ENCODE peak calls at places on chromosome X, in five cellular contexts. D is brain microvascular endothelial cell, B is hepatocyte, Z is pancreas, T is prostate gland. U is an unnamed sample.

GRCh38 chrX:107119281-107119680 is 659 bp upstream of the RBM41 start:
- DNase-seq in D (no peak), B (no peak), Z (no peak), T (no peak), U (no peak)

GRCh38 chrX:499870-500364 is 113.2 kb upstream of the PPP2R3B start:
- DNase-seq in D (no peak), B (no peak), Z (no peak), T (no peak), U (no peak)

GRCh38 chrX:14712096-14712495 is 160.8 kb downstream of the FANCB start:
- DNase-seq in D (no peak), B (no peak), Z (no peak), T (no peak), U (no peak)

GRCh38 chrX:134599173-134599914 is 58.9 kb downstream of the PLAC1 start:
- DNase-seq in D (no peak), B (no peak), Z (no peak), T (no peak), U (no peak)

GRCh38 chrX:123833387-123833786 is 26.5 kb upstream of the XIAP start:
- DNase-seq in D (peak; percentile 30), B (peak; percentile 69), Z (peak; percentile 34), T (peak; percentile 45), U (no peak)

GRCh38 chrX:19760345-19760744 is 127.1 kb downstream of the SH3KBP1 start:
- DNase-seq in D (no peak), B (no peak), Z (no peak), T (no peak), U (no peak)

GRCh38 chrX:151796576-151796975 is 62.0 kb downstream of the CNGA2 start:
- DNase-seq in D (no peak), B (no peak), Z (no peak), T (no peak), U (no peak)

GRCh38 chrX:68945603-68946228 is 116.9 kb downstream of the EFNB1 start:
- DNase-seq in D (peak; percentile 47), B (no peak), Z (no peak), T (no peak), U (no peak)

GRCh38 chrX:78838709-78839108 is 91.2 kb downstream of the LPAR4 start:
- DNase-seq in D (no peak), B (no peak), Z (no peak), T (no peak), U (no peak)

GRCh38 chrX:50988649-50989048 is 78.1 kb downstream of the BMP15 start:
- DNase-seq in D (peak; percentile 49), B (peak; percentile 38), Z (no peak), T (peak; percentile 4), U (no peak)

GRCh38 chrX:642436-643210 is 12.0 kb downstream of the SHOX start:
- DNase-seq in D (no peak), B (no peak), Z (no peak), T (no peak), U (peak; percentile 14)

GRCh38 chrX:151902813-151903591 is 9.7 kb upstream of the MAGEA4 start:
- DNase-seq in D (peak; percentile 85), B (peak; percentile 71), Z (no peak), T (peak; percentile 4), U (no peak)

GRCh38 chrX:105191878-105192277 is 28.6 kb downstream of the TEX13A start:
- DNase-seq in D (peak; percentile 3), B (peak; percentile 37), Z (no peak), T (no peak), U (no peak)

GRCh38 chrX:92260102-92260501 is 480.9 kb downstream of the PCDH11X start:
- DNase-seq in D (no peak), B (no peak), Z (no peak), T (no peak), U (no peak)

GRCh38 chrX:16807976-16808542 is 21.8 kb downstream of the TXLNG start:
- DNase-seq in D (peak; percentile 15), B (peak; percentile 70), Z (no peak), T (no peak), U (no peak)

GRCh38 chrX:106698693-106699092 is 27.8 kb upstream of the RNF128 start:
- DNase-seq in D (peak; percentile 41), B (no peak), Z (no peak), T (no peak), U (no peak)

GRCh38 chrX:65690057-65690855 is 22.8 kb downstream of the MSN start:
- DNase-seq in D (peak; percentile 63), B (no peak), Z (no peak), T (no peak), U (no peak)

GRCh38 chrX:107712231-107713204 is 63.1 kb downstream of the TSC22D3 start:
- DNase-seq in D (peak; percentile 49), B (peak; percentile 55), Z (no peak), T (no peak), U (no peak)

GRCh38 chrX:130339408-130340222 is at the start of gene SLC25A14:
- DNase-seq in D (peak; percentile 34), B (peak; percentile 82), Z (peak; percentile 68), T (peak; percentile 61), U (peak; percentile 31)

GRCh38 chrX:100636321-100636991 is at the start of gene TSPAN6:
- DNase-seq in D (peak; percentile 89), B (peak; percentile 87), Z (peak; percentile 78), T (peak; percentile 75), U (peak; percentile 67)

GRCh38 chrX:27976284-27976683 is 5.0 kb downstream of the DCAF8L1 start:
- DNase-seq in D (no peak), B (no peak), Z (no peak), T (no peak), U (no peak)

GRCh38 chrX:63525491-63525890 is 174.4 kb upstream of the SPIN4 start:
- DNase-seq in D (no peak), B (no peak), Z (no peak), T (no peak), U (no peak)

GRCh38 chrX:49308604-49309269 is 5.3 kb downstream of the GAGE10 start:
- DNase-seq in D (no peak), B (no peak), Z (no peak), T (no peak), U (no peak)

GRCh38 chrX:34559325-34559724 is 97.8 kb downstream of the TMEM47 start:
- DNase-seq in D (peak; percentile 2), B (peak; percentile 6), Z (no peak), T (no peak), U (no peak)

GRCh38 chrX:10636851-10637250 is 16.5 kb upstream of the MID1 start:
- DNase-seq in D (no peak), B (no peak), Z (no peak), T (no peak), U (no peak)

GRCh38 chrX:10633722-10634121 is 13.3 kb upstream of the MID1 start:
- DNase-seq in D (peak; percentile 88), B (peak; percentile 54), Z (no peak), T (no peak), U (no peak)

GRCh38 chrX:10631416-10632145 is 11.2 kb upstream of the MID1 start:
- DNase-seq in D (no peak), B (no peak), Z (no peak), T (no peak), U (no peak)

GRCh38 chrX:10636337-10636736 is 16.0 kb upstream of the MID1 start:
- DNase-seq in D (peak; percentile 49), B (peak; percentile 46), Z (no peak), T (no peak), U (no peak)

GRCh38 chrX:10634681-10635161 is 14.3 kb upstream of the MID1 start:
- DNase-seq in D (peak; percentile 91), B (no peak), Z (no peak), T (no peak), U (no peak)
- H3K4me3 ChIP-seq in D (no peak overlapping the region), B (no peak overlapping the region), Z (no peak overlapping the region), T (no peak overlapping the region), U (no peak overlapping the region)

GRCh38 chrX:29662759-29663503 is 552.4 kb upstream of the MAGEB2 start:
- DNase-seq in D (peak; percentile 91), B (peak; percentile 48), Z (no peak), T (no peak), U (no peak)
- H3K27ac ChIP-seq in D (peak overlapping the region; percentile 75), B (peak overlapping the region; percentile 18), Z (no peak overlapping the region), T (no peak overlapping the region), U (peak overlapping the region; percentile 85)

DNA sequence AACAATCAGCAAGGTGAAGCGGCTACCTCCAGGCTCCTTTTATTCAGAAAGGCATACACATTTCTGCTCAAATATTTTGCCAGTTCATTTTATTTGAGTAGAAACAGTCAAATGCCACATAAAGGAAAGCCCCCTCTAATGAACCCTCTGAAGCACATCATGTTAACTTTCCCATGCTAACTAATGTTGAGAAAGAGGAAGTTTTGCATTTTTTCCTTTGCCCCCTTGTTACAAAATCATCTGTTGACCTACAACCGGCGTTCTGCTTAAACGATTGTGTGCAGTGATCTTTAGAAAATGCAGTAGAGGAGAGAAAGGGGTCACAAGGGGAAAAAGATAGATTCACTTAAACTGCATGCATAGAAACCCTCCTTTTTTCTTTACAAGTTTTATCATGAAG is 25.2 kb upstream of the ATXN3L start:
- DNase-seq in D (no peak), B (no peak), Z (no peak), T (no peak), U (no peak)
- TF ChIP-seq CTCF in D (no peak), B (no peak), Z (no peak), T (no peak), U (no peak)

GRCh38 chrX:47501226-47502071 is 18.4 kb upstream of the ZNF41 start:
- DNase-seq in D (peak; percentile 39), B (no peak), Z (no peak), T (no peak), U (no peak)

GRCh38 chrX:47502591-47503222 is 19.7 kb upstream of the ZNF41 start:
- DNase-seq in D (no peak), B (no peak), Z (no peak), T (no peak), U (no peak)

DNA sequence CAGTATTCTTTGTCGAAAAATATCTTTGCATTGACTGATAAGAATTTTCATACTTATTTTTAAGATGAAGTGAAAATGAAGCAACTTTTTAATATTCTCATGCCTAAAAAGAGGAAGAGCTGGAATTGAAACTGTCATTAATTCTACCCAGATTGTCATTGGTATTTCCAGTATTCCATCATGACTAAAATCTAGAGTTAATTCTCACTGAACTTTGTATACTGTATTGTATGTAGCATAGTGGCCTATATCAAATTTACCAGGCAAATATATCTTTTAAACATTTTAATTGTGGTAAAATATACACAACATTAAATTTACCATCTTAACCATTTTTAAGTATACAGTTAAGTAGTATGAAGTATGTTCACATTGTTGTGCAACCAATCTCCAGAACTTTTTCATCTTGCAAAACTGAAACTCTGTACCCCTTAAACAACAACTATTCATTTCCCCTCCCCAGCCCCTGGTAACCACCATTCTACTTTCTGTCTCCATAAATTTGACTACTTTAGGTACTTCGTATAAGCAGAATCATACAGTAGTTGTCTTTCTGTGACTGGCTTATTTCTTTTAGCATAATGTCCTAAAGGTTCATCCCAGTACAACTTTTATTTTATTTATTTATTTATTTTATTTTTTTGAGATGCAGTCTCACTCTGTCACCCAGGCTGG is 24.3 kb upstream of the ZNF41 start:
- DNase-seq in D (no peak), B (no peak), Z (no peak), T (no peak), U (no peak)
- H3K4me3 ChIP-seq in D (no peak overlapping the region), B (no peak overlapping the region), Z (no peak overlapping the region), T (no peak overlapping the region), U (no peak overlapping the region)